ENCODE peak calls at places on chromosomes 12 and 14, in seven cellular contexts. One of them, this sample, is unnamed.

GRCh38 chr14:47391105-47391504 is 284.3 kb downstream of the MDGA2 start:
- DNase-seq in A549: no peak
- DNase-seq in PC-9: no peak
- DNase-seq in choroid plexus epithelial cell: no peak
- DNase-seq in endodermal cell: no peak
- DNase-seq in OCI-LY7: no peak
- DNase-seq in AG04449: no peak
- DNase-seq in this sample: no peak

GRCh38 chr12:51897181-51897580 is 9.3 kb downstream of the ANKRD33 start:
- DNase-seq in endodermal cell: no peak
- DNase-seq in PC-9: no peak
- DNase-seq in OCI-LY7: no peak
- DNase-seq in AG04449: no peak
- DNase-seq in choroid plexus epithelial cell: no peak
- DNase-seq in A549: no peak
- DNase-seq in this sample: no peak

GRCh38 chr12:21819236-21819635 is 44.7 kb upstream of the KCNJ8 start:
- DNase-seq in choroid plexus epithelial cell: peak; percentile 75
- DNase-seq in endodermal cell: no peak
- DNase-seq in PC-9: no peak
- DNase-seq in AG04449: no peak
- DNase-seq in A549: no peak
- DNase-seq in OCI-LY7: no peak
- DNase-seq in this sample: no peak

GRCh38 chr12:53380797-53381738 is 1.1 kb downstream of the SP1 start:
- DNase-seq in PC-9: peak; percentile 67
- DNase-seq in A549: no peak
- DNase-seq in choroid plexus epithelial cell: peak; percentile 64
- DNase-seq in OCI-LY7: no peak
- DNase-seq in endodermal cell: peak; percentile 79
- DNase-seq in AG04449: no peak
- DNase-seq in this sample: no peak

GRCh38 chr14:100584056-100585031 is 2.9 kb downstream of the BEGAIN start:
- DNase-seq in PC-9: no peak
- DNase-seq in AG04449: no peak
- DNase-seq in endodermal cell: peak; percentile 22
- DNase-seq in OCI-LY7: no peak
- DNase-seq in A549: no peak
- DNase-seq in choroid plexus epithelial cell: no peak
- DNase-seq in this sample: no peak

GRCh38 chr12:40853221-40853620 is 161.0 kb downstream of the CNTN1 start:
- DNase-seq in PC-9: no peak
- DNase-seq in choroid plexus epithelial cell: no peak
- DNase-seq in OCI-LY7: no peak
- DNase-seq in AG04449: no peak
- DNase-seq in A549: no peak
- DNase-seq in endodermal cell: no peak
- DNase-seq in this sample: no peak

GRCh38 chr14:23148596-23149249 is 29.7 kb upstream of the CEBPE start:
- DNase-seq in AG04449: no peak
- DNase-seq in A549: no peak
- DNase-seq in PC-9: no peak
- DNase-seq in OCI-LY7: no peak
- DNase-seq in endodermal cell: no peak
- DNase-seq in choroid plexus epithelial cell: no peak
- DNase-seq in this sample: no peak

GRCh38 chr12:2722806-2723205 is 72.0 kb upstream of the FKBP4 start:
- DNase-seq in choroid plexus epithelial cell: no peak
- DNase-seq in PC-9: no peak
- DNase-seq in endodermal cell: no peak
- DNase-seq in AG04449: no peak
- DNase-seq in A549: no peak
- DNase-seq in OCI-LY7: no peak
- DNase-seq in this sample: no peak

GRCh38 chr14:20820063-20820904 is 17.6 kb upstream of the RNASE1 start:
- DNase-seq in endodermal cell: peak; percentile 84
- DNase-seq in AG04449: no peak
- DNase-seq in A549: no peak
- DNase-seq in PC-9: no peak
- DNase-seq in OCI-LY7: peak; percentile 20
- DNase-seq in choroid plexus epithelial cell: no peak
- DNase-seq in this sample: no peak

GRCh38 chr12:85179680-85180300 is 100.2 kb upstream of the ALX1 start:
- DNase-seq in OCI-LY7: no peak
- DNase-seq in endodermal cell: no peak
- DNase-seq in choroid plexus epithelial cell: peak; percentile 76
- DNase-seq in AG04449: no peak
- DNase-seq in PC-9: no peak
- DNase-seq in A549: peak; percentile 25
- DNase-seq in this sample: no peak

GRCh38 chr14:55898938-55899337 is 219.3 kb upstream of the PELI2 start:
- DNase-seq in choroid plexus epithelial cell: no peak
- DNase-seq in endodermal cell: no peak
- DNase-seq in A549: no peak
- DNase-seq in PC-9: no peak
- DNase-seq in AG04449: no peak
- DNase-seq in OCI-LY7: no peak
- DNase-seq in this sample: no peak

GRCh38 chr12:120470150-120470817 is 736 bp upstream of the SRSF9 start:
- DNase-seq in AG04449: no peak
- DNase-seq in PC-9: no peak
- DNase-seq in OCI-LY7: peak; percentile 34
- DNase-seq in endodermal cell: no peak
- DNase-seq in choroid plexus epithelial cell: peak; percentile 44
- DNase-seq in A549: peak; percentile 46
- DNase-seq in this sample: no peak

GRCh38 chr14:100294213-100294962 is 11.9 kb downstream of the SLC25A29 start:
- DNase-seq in OCI-LY7: peak; percentile 26
- DNase-seq in PC-9: no peak
- DNase-seq in A549: no peak
- DNase-seq in AG04449: no peak
- DNase-seq in choroid plexus epithelial cell: no peak
- DNase-seq in endodermal cell: peak; percentile 41
- DNase-seq in this sample: no peak

GRCh38 chr12:40957417-40957816 is 230.7 kb upstream of the PDZRN4 start:
- DNase-seq in A549: no peak
- DNase-seq in PC-9: no peak
- DNase-seq in endodermal cell: no peak
- DNase-seq in AG04449: no peak
- DNase-seq in choroid plexus epithelial cell: no peak
- DNase-seq in OCI-LY7: no peak
- DNase-seq in this sample: no peak

DNA sequence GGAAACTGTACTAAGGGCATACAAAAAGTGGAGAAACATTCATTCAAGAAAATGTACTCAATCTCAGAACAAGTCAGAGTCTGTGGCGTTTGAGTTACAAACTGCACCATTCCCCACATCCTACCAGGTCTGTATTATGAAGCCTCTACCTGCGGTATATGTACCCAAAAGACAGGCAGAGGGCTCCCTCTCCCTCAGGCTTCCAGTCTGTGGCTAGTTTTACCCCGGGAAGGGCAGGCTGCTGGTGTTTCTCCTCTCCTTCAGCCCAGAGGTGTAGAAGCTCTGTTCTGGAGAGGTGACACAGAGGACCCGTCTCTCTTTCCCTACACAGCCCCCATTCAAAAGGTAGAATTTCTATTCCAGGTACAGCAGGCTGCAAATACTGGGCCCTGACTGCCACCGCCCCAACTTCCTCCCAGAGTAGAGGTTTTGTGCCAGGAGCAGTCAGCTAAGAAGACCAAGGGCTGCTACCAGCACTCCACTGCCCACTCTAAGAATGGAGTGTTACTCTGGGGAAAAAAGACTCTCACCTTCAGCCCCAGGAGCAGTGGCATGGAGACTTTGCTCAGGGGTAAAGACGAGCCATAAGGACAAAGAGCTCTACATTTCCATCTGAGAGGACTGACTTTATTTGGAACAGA is 39.4 kb downstream of the PARP11 start:
- DNase-seq in PC-9: no peak
- DNase-seq in OCI-LY7: no peak
- DNase-seq in A549: no peak
- DNase-seq in AG04449: no peak
- DNase-seq in endodermal cell: peak; percentile 78
- DNase-seq in choroid plexus epithelial cell: no peak
- DNase-seq in this sample: no peak
- TF ChIP-seq CTCF in PC-9: no peak
- TF ChIP-seq CTCF in OCI-LY7: no peak
- TF ChIP-seq CTCF in A549: no peak
- TF ChIP-seq CTCF in AG04449: no peak
- TF ChIP-seq CTCF in endodermal cell: peak; percentile 71
- TF ChIP-seq CTCF in choroid plexus epithelial cell: no peak
- TF ChIP-seq CTCF in this sample: no peak

GRCh38 chr12:124162151-124163110 is 132.5 kb upstream of the RFLNA start:
- DNase-seq in A549: peak; percentile 12
- DNase-seq in choroid plexus epithelial cell: peak; percentile 10
- DNase-seq in PC-9: no peak
- DNase-seq in AG04449: no peak
- DNase-seq in endodermal cell: no peak
- DNase-seq in OCI-LY7: peak; percentile 11
- DNase-seq in this sample: no peak
- TF ChIP-seq CTCF in A549: no peak
- TF ChIP-seq CTCF in choroid plexus epithelial cell: peak; percentile 8
- TF ChIP-seq CTCF in PC-9: peak; percentile 38
- TF ChIP-seq CTCF in AG04449: no peak
- TF ChIP-seq CTCF in endodermal cell: peak; percentile 52
- TF ChIP-seq CTCF in OCI-LY7: peak; percentile 43
- TF ChIP-seq CTCF in this sample: no peak

GRCh38 chr12:13864081-13864673 is 117.2 kb downstream of the GRIN2B start:
- DNase-seq in endodermal cell: peak; percentile 94
- DNase-seq in AG04449: peak; percentile 5
- DNase-seq in A549: peak; percentile 88
- DNase-seq in PC-9: peak; percentile 48
- DNase-seq in choroid plexus epithelial cell: peak; percentile 69
- DNase-seq in OCI-LY7: peak; percentile 80
- DNase-seq in this sample: peak; percentile 12
- TF ChIP-seq CTCF in endodermal cell: peak; percentile 100
- TF ChIP-seq CTCF in AG04449: peak; percentile 94
- TF ChIP-seq CTCF in A549: peak; percentile 90
- TF ChIP-seq CTCF in PC-9: peak; percentile 94
- TF ChIP-seq CTCF in choroid plexus epithelial cell: peak; percentile 80
- TF ChIP-seq CTCF in OCI-LY7: peak; percentile 97
- TF ChIP-seq CTCF in this sample: peak; percentile 88

GRCh38 chr14:51653096-51653814 is 1.5 kb downstream of the FRMD6 start:
- DNase-seq in AG04449: no peak
- DNase-seq in choroid plexus epithelial cell: peak; percentile 88
- DNase-seq in PC-9: peak; percentile 65
- DNase-seq in OCI-LY7: peak; percentile 48
- DNase-seq in A549: peak; percentile 58
- DNase-seq in endodermal cell: peak; percentile 53
- DNase-seq in this sample: no peak
- TF ChIP-seq CTCF in AG04449: no peak
- TF ChIP-seq CTCF in choroid plexus epithelial cell: peak; percentile 57
- TF ChIP-seq CTCF in PC-9: peak; percentile 46
- TF ChIP-seq CTCF in OCI-LY7: peak; percentile 39
- TF ChIP-seq CTCF in A549: peak; percentile 20
- TF ChIP-seq CTCF in endodermal cell: peak; percentile 40
- TF ChIP-seq CTCF in this sample: peak; percentile 34

GRCh38 chr14:72420749-72421452 is 473.0 kb downstream of the DPF3 start:
- DNase-seq in OCI-LY7: peak; percentile 50
- DNase-seq in PC-9: no peak
- DNase-seq in choroid plexus epithelial cell: peak; percentile 76
- DNase-seq in endodermal cell: peak; percentile 97
- DNase-seq in AG04449: no peak
- DNase-seq in A549: peak; percentile 69
- DNase-seq in this sample: peak; percentile 22

GRCh38 chr14:72419226-72419625 is 474.7 kb downstream of the DPF3 start:
- DNase-seq in A549: no peak
- DNase-seq in endodermal cell: no peak
- DNase-seq in OCI-LY7: no peak
- DNase-seq in AG04449: no peak
- DNase-seq in choroid plexus epithelial cell: no peak
- DNase-seq in PC-9: no peak
- DNase-seq in this sample: no peak

GRCh38 chr14:72416892-72417291 is 477.0 kb downstream of the DPF3 start:
- DNase-seq in PC-9: no peak
- DNase-seq in AG04449: no peak
- DNase-seq in OCI-LY7: peak; percentile 35
- DNase-seq in A549: peak; percentile 30
- DNase-seq in endodermal cell: peak; percentile 57
- DNase-seq in choroid plexus epithelial cell: no peak
- DNase-seq in this sample: no peak

GRCh38 chr14:72416081-72416849 is 477.6 kb downstream of the DPF3 start:
- DNase-seq in OCI-LY7: no peak
- DNase-seq in AG04449: no peak
- DNase-seq in endodermal cell: no peak
- DNase-seq in A549: no peak
- DNase-seq in PC-9: no peak
- DNase-seq in choroid plexus epithelial cell: no peak
- DNase-seq in this sample: no peak
- TF ChIP-seq CTCF in OCI-LY7: no peak
- TF ChIP-seq CTCF in AG04449: no peak
- TF ChIP-seq CTCF in endodermal cell: no peak
- TF ChIP-seq CTCF in A549: no peak
- TF ChIP-seq CTCF in PC-9: no peak
- TF ChIP-seq CTCF in choroid plexus epithelial cell: no peak
- TF ChIP-seq CTCF in this sample: no peak

GRCh38 chr12:101707131-101707782 is 9.8 kb downstream of the CHPT1 start:
- DNase-seq in PC-9: no peak
- DNase-seq in endodermal cell: no peak
- DNase-seq in A549: no peak
- DNase-seq in choroid plexus epithelial cell: peak; percentile 30
- DNase-seq in OCI-LY7: no peak
- DNase-seq in AG04449: no peak
- DNase-seq in this sample: no peak
- TF ChIP-seq CTCF in PC-9: no peak
- TF ChIP-seq CTCF in endodermal cell: no peak
- TF ChIP-seq CTCF in A549: no peak
- TF ChIP-seq CTCF in choroid plexus epithelial cell: no peak
- TF ChIP-seq CTCF in OCI-LY7: no peak
- TF ChIP-seq CTCF in AG04449: no peak
- TF ChIP-seq CTCF in this sample: no peak

GRCh38 chr12:29320295-29321090 is 60.5 kb downstream of the ERGIC2 start:
- DNase-seq in AG04449: peak; percentile 82
- DNase-seq in PC-9: peak; percentile 56
- DNase-seq in endodermal cell: no peak
- DNase-seq in OCI-LY7: no peak
- DNase-seq in choroid plexus epithelial cell: peak; percentile 78
- DNase-seq in A549: peak; percentile 2
- DNase-seq in this sample: peak; percentile 34

GRCh38 chr12:29314421-29314820 is 66.6 kb downstream of the ERGIC2 start:
- DNase-seq in choroid plexus epithelial cell: no peak
- DNase-seq in endodermal cell: no peak
- DNase-seq in PC-9: no peak
- DNase-seq in A549: no peak
- DNase-seq in OCI-LY7: no peak
- DNase-seq in AG04449: no peak
- DNase-seq in this sample: no peak

GRCh38 chr12:29322157-29322556 is 58.8 kb downstream of the ERGIC2 start:
- DNase-seq in PC-9: no peak
- DNase-seq in AG04449: no peak
- DNase-seq in choroid plexus epithelial cell: no peak
- DNase-seq in endodermal cell: no peak
- DNase-seq in OCI-LY7: no peak
- DNase-seq in A549: no peak
- DNase-seq in this sample: no peak

GRCh38 chr12:29316772-29317171 is 64.2 kb downstream of the ERGIC2 start:
- DNase-seq in OCI-LY7: no peak
- DNase-seq in AG04449: peak; percentile 34
- DNase-seq in endodermal cell: peak; percentile 93
- DNase-seq in PC-9: no peak
- DNase-seq in A549: no peak
- DNase-seq in choroid plexus epithelial cell: peak; percentile 69
- DNase-seq in this sample: no peak

GRCh38 chr12:29317556-29318363 is 63.2 kb downstream of the ERGIC2 start:
- DNase-seq in endodermal cell: peak; percentile 78
- DNase-seq in PC-9: peak; percentile 79
- DNase-seq in OCI-LY7: peak; percentile 75
- DNase-seq in AG04449: no peak
- DNase-seq in choroid plexus epithelial cell: peak; percentile 76
- DNase-seq in A549: peak; percentile 69
- DNase-seq in this sample: no peak
- TF ChIP-seq CTCF in endodermal cell: peak; percentile 100
- TF ChIP-seq CTCF in PC-9: peak; percentile 87
- TF ChIP-seq CTCF in OCI-LY7: peak; percentile 95
- TF ChIP-seq CTCF in AG04449: peak; percentile 47
- TF ChIP-seq CTCF in choroid plexus epithelial cell: peak; percentile 75
- TF ChIP-seq CTCF in A549: peak; percentile 70
- TF ChIP-seq CTCF in this sample: peak; percentile 55